ENCODE peak calls at places on chromosomes 13 and 19, in nine cellular contexts. L, O, I, U, N, J, R, F and E are unnamed samples.

GRCh38 chr13:95267662-95268369 is 33.4 kb downstream of the ABCC4 start:
- DNase-seq in L (no peak), O (peak; percentile 56), I (no peak), U (no peak), N (no peak), J (peak; percentile 90), R (no peak), F (no peak), E (no peak)

GRCh38 chr13:47959468-47960088 is 41.5 kb downstream of the SUCLA2 start:
- DNase-seq in L (no peak), O (no peak), I (no peak), U (no peak), N (no peak), J (no peak), R (no peak), F (no peak), E (no peak)

GRCh38 chr13:97354808-97355207 is 79.2 kb upstream of the RAP2A start:
- DNase-seq in L (no peak), O (no peak), I (no peak), U (no peak), N (no peak), J (no peak), R (no peak), F (no peak), E (no peak)

GRCh38 chr13:94272038-94272437 is 207.4 kb downstream of the DCT start:
- DNase-seq in L (no peak), O (peak; percentile 37), I (no peak), U (no peak), N (no peak), J (no peak), R (no peak), F (no peak), E (no peak)

GRCh38 chr13:89846890-89847585 is 1500.4 kb upstream of the MIR17HG start:
- DNase-seq in L (no peak), O (peak; percentile 50), I (no peak), U (no peak), N (no peak), J (peak; percentile 35), R (no peak), F (no peak), E (no peak)

GRCh38 chr19:42076375-42076944 is 494 bp downstream of the ZNF574 start:
- DNase-seq in L (peak; percentile 72), O (peak; percentile 4), I (no peak), U (no peak), N (peak; percentile 13), J (no peak), R (no peak), F (no peak), E (no peak)

GRCh38 chr13:45178349-45179142 is 22.3 kb downstream of the KCTD4 start:
- DNase-seq in L (no peak), O (peak; percentile 39), I (no peak), U (no peak), N (no peak), J (peak; percentile 76), R (no peak), F (no peak), E (no peak)

GRCh38 chr13:85806553-85807175 is 7.4 kb upstream of the SLITRK6 start:
- DNase-seq in L (no peak), O (peak; percentile 72), I (no peak), U (peak; percentile 4), N (no peak), J (peak; percentile 19), R (no peak), F (no peak), E (no peak)

GRCh38 chr19:10096615-10096963 is 5.9 kb downstream of the ANGPTL6 start:
- DNase-seq in L (no peak), O (no peak), I (no peak), U (no peak), N (no peak), J (no peak), R (no peak), F (no peak), E (no peak)

GRCh38 chr19:34851277-34851804 is 75.4 kb upstream of the ZNF30 start:
- DNase-seq in L (no peak), O (peak; percentile 42), I (no peak), U (no peak), N (no peak), J (no peak), R (no peak), F (no peak), E (peak; percentile 53)

GRCh38 chr13:36288794-36289391 is 8.7 kb downstream of the CCDC169 start:
- DNase-seq in L (no peak), O (peak; percentile 17), I (no peak), U (peak; percentile 21), N (no peak), J (no peak), R (no peak), F (no peak), E (no peak)